ENCODE peak calls at places on chromosomes 3 and 15, in eight cellular contexts. F is activated naive CD8-positive, alpha-beta T cell treated with anti-CD3 and anti-CD28 coated beads, Interleukin-2, amount 50 U/mL, for 24 hours; V is Calu3; P is astrocyte of the spinal cord; E is cardiac fibroblast; I is brain microvascular endothelial cell; W is osteocyte; S is AG20443. K is an unnamed sample.

GRCh38 chr3:50274371-50275104 is 4.3 kb upstream of the LSMEM2 start:
- DNase-seq in F (peak), V (peak), P (peak), E (peak), I (no peak), W (no peak), S (peak), K (peak)

GRCh38 chr15:65970937-65971740 is 101.8 kb downstream of the RAB11A start:
- DNase-seq in F (no peak), V (no peak), P (no peak), E (peak), I (no peak), W (no peak), S (no peak), K (no peak)

GRCh38 chr15:78492841-78493240 is 14.5 kb upstream of the HYKK start:
- DNase-seq in F (no peak), V (no peak), P (peak), E (peak), I (no peak), W (no peak), S (no peak), K (no peak)

GRCh38 chr3:14799146-14799545 is 19.6 kb upstream of the FGD5 start:
- DNase-seq in F (no peak), V (no peak), P (no peak), E (no peak), I (no peak), W (no peak), S (no peak), K (no peak)

GRCh38 chr3:138362536-138362935 is 14.2 kb downstream of the MRAS start:
- DNase-seq in F (no peak), V (no peak), P (no peak), E (no peak), I (no peak), W (no peak), S (no peak), K (no peak)

GRCh38 chr3:25441234-25441856 is 13.3 kb downstream of the RARB start:
- DNase-seq in F (peak), V (peak), P (no peak), E (no peak), I (no peak), W (no peak), S (no peak), K (peak)

GRCh38 chr15:40754574-40754882 is 526 bp downstream of the RMDN3 start:
- DNase-seq in F (no peak), V (no peak), P (no peak), E (peak), I (no peak), W (no peak), S (no peak), K (peak)

GRCh38 chr3:42052867-42053351 is 38.2 kb upstream of the TRAK1 start:
- DNase-seq in F (no peak), V (no peak), P (no peak), E (no peak), I (no peak), W (no peak), S (no peak), K (no peak)

GRCh38 chr3:196969001-196969659 is 497 bp upstream of the PIGZ start:
- DNase-seq in F (peak), V (peak), P (no peak), E (peak), I (no peak), W (no peak), S (peak), K (peak)

GRCh38 chr3:131326307-131326706 is 55.3 kb upstream of the NUDT16 start:
- DNase-seq in F (no peak), V (no peak), P (peak), E (peak), I (no peak), W (no peak), S (peak), K (no peak)

GRCh38 chr3:112973325-112974177 is 1.4 kb downstream of the CD200R1 start:
- DNase-seq in F (peak), V (no peak), P (no peak), E (no peak), I (no peak), W (no peak), S (no peak), K (peak)

GRCh38 chr15:82178061-82178460 is 84.5 kb downstream of the EFL1 start:
- DNase-seq in F (no peak), V (no peak), P (peak), E (peak), I (peak), W (no peak), S (peak), K (no peak)

GRCh38 chr3:346186-346585 is 149.6 kb downstream of the CHL1 start:
- DNase-seq in F (no peak), V (peak), P (no peak), E (no peak), I (no peak), W (no peak), S (no peak), K (no peak)

GRCh38 chr3:49611291-49611690 is 57.0 kb downstream of the BSN start:
- DNase-seq in F (no peak), V (no peak), P (no peak), E (no peak), I (no peak), W (peak), S (no peak), K (no peak)

GRCh38 chr3:8762607-8763377 is 6.6 kb downstream of the OXTR start:
- DNase-seq in F (no peak), V (no peak), P (no peak), E (no peak), I (no peak), W (peak), S (no peak), K (no peak)

GRCh38 chr15:23860290-23860751 is 173.2 kb upstream of the NDN start:
- DNase-seq in F (no peak), V (no peak), P (no peak), E (no peak), I (no peak), W (no peak), S (no peak), K (no peak)

GRCh38 chr3:14900881-14901873 is 46.2 kb upstream of the NR2C2 start:
- DNase-seq in F (no peak), V (no peak), P (no peak), E (no peak), I (no peak), W (no peak), S (no peak), K (no peak)

GRCh38 chr15:73005032-73005431 is 47.2 kb upstream of the NEO1 start:
- DNase-seq in F (no peak), V (no peak), P (no peak), E (no peak), I (no peak), W (no peak), S (no peak), K (no peak)

GRCh38 chr15:77022646-77023575 is 28.0 kb downstream of the PSTPIP1 start:
- DNase-seq in F (no peak), V (no peak), P (no peak), E (no peak), I (no peak), W (no peak), S (no peak), K (no peak)

GRCh38 chr3:186143280-186143679 is 34.4 kb upstream of the ETV5 start:
- DNase-seq in F (no peak), V (no peak), P (no peak), E (no peak), I (no peak), W (no peak), S (no peak), K (no peak)

GRCh38 chr3:17583530-17583929 is 158.9 kb downstream of the TBC1D5 start:
- DNase-seq in F (no peak), V (no peak), P (no peak), E (peak), I (no peak), W (no peak), S (no peak), K (no peak)

GRCh38 chr15:91104111-91104510 is 4.1 kb downstream of the SV2B start:
- DNase-seq in F (no peak), V (no peak), P (no peak), E (no peak), I (no peak), W (no peak), S (no peak), K (no peak)